ENCODE peak calls at places on chromosome 1, in six cellular contexts. O is non-pigmented ciliary epithelial cell; M is activated effector memory CD4-positive, alpha-beta T cell treated with Interleukin-2 at 50 U/mL for 16 hours; E is right atrium auricular region; Q is heart left ventricle; A is BE2C. T is an unnamed sample.

GRCh38 chr1:28171246-28171645 is 5.2 kb downstream of the PTAFR start:
- DNase-seq in E (no peak), M (no peak), A (no peak), Q (no peak), O (no peak), T (no peak)

GRCh38 chr1:203569490-203570318 is 56.9 kb upstream of the ATP2B4 start:
- DNase-seq in Q (no peak), O (no peak), A (no peak), E (no peak), M (no peak), T (no peak)

GRCh38 chr1:153368477-153368876 is 6.9 kb downstream of the S100A12 start:
- DNase-seq in Q (no peak), M (no peak), A (no peak), O (no peak), E (no peak), T (no peak)

GRCh38 chr1:60262701-60263100 is 189.1 kb upstream of the C1orf87 start:
- DNase-seq in O (no peak), Q (no peak), A (no peak), M (no peak), E (no peak), T (no peak)

GRCh38 chr1:9129391-9130041 is 614 bp upstream of the GPR157 start:
- DNase-seq in E (no peak), M (peak; percentile 75), A (peak; percentile 76), Q (peak; percentile 91), O (no peak), T (no peak)

GRCh38 chr1:29515188-29515955 is 279.1 kb downstream of the PTPRU start:
- DNase-seq in O (no peak), A (no peak), Q (no peak), M (no peak), E (no peak), T (no peak)

GRCh38 chr1:198837276-198838021 is 198.6 kb downstream of the PTPRC start:
- DNase-seq in E (no peak), M (no peak), Q (no peak), O (no peak), A (no peak), T (no peak)

GRCh38 chr1:36109041-36109679 is 15.9 kb downstream of the COL8A2 start:
- DNase-seq in Q (no peak), O (no peak), M (peak; percentile 35), A (no peak), E (no peak), T (no peak)

GRCh38 chr1:60935599-60935990 is 146.8 kb upstream of the NFIA start:
- DNase-seq in O (no peak), A (no peak), Q (no peak), M (no peak), E (no peak), T (no peak)

GRCh38 chr1:176696109-176696508 is 233.1 kb downstream of the PAPPA2 start:
- DNase-seq in O (peak; percentile 49), A (no peak), Q (no peak), M (no peak), E (no peak), T (no peak)